ENCODE peak calls at places on chromosomes 2 and 18, in ten cellular contexts. L is fibroblast of the aortic adventitia, C is fibroblast of lung, J is psoas muscle, A is fibroblast of mammary gland, B is LNCaP clone FGC, D is PC-9, T is GM23338, N is heart right ventricle, G is uterus. W is an unnamed sample.

GRCh38 chr2:230140667-230141066 is 71.9 kb upstream of the SLC16A14 start:
- DNase-seq in L (no peak), C (no peak), J (no peak), A (no peak), B (no peak), D (no peak), T (peak; percentile 72), N (no peak), G (no peak), W (no peak)

GRCh38 chr2:175366814-175367213 is 185.3 kb upstream of the ATP5MC3 start:
- DNase-seq in L (peak; percentile 57), C (peak; percentile 24), J (no peak), A (peak; percentile 53), B (peak; percentile 7), D (no peak), T (peak; percentile 75), N (peak; percentile 18), G (no peak), W (no peak)

GRCh38 chr18:58051765-58052460 is 7.9 kb downstream of the NEDD4L start:
- DNase-seq in L (peak; percentile 39), C (peak; percentile 41), J (no peak), A (peak; percentile 21), B (no peak), D (no peak), T (no peak), N (no peak), G (no peak), W (no peak)

GRCh38 chr2:14492920-14493503 is 139.5 kb upstream of the LRATD1 start:
- DNase-seq in L (peak; percentile 79), C (peak; percentile 94), J (no peak), A (peak; percentile 93), B (peak; percentile 75), D (peak; percentile 61), T (peak; percentile 7), N (no peak), G (no peak), W (no peak)

GRCh38 chr18:79629249-79629558 is 50.4 kb upstream of the CTDP1 start:
- DNase-seq in L (no peak), C (no peak), J (no peak), A (no peak), B (no peak), D (no peak), T (no peak), N (no peak), G (no peak), W (peak; percentile 37)

GRCh38 chr2:51165534-51166260 is 133.8 kb upstream of the NRXN1 start:
- DNase-seq in L (no peak), C (no peak), J (no peak), A (no peak), B (no peak), D (no peak), T (no peak), N (no peak), G (no peak), W (no peak)

GRCh38 chr2:74877781-74878433 is 44.0 kb downstream of the HK2 start:
- DNase-seq in L (no peak), C (no peak), J (no peak), A (no peak), B (no peak), D (no peak), T (no peak), N (no peak), G (no peak), W (no peak)

GRCh38 chr18:31546476-31546875 is 45.2 kb upstream of the TTR start:
- DNase-seq in L (no peak), C (peak; percentile 59), J (no peak), A (no peak), B (no peak), D (no peak), T (no peak), N (no peak), G (no peak), W (no peak)

GRCh38 chr2:29627366-29627765 is 294.0 kb downstream of the ALK start:
- DNase-seq in L (peak; percentile 49), C (peak; percentile 91), J (no peak), A (peak; percentile 82), B (no peak), D (no peak), T (peak; percentile 33), N (no peak), G (no peak), W (no peak)

GRCh38 chr18:11666176-11666575 is 22.9 kb upstream of the GNAL start:
- DNase-seq in L (no peak), C (no peak), J (no peak), A (no peak), B (no peak), D (no peak), T (no peak), N (no peak), G (no peak), W (no peak)

GRCh38 chr2:237486819-237487448 is at the start of gene MLPH:
- DNase-seq in L (no peak), C (peak; percentile 70), J (peak; percentile 32), A (peak; percentile 57), B (no peak), D (peak; percentile 75), T (peak; percentile 67), N (no peak), G (peak; percentile 63), W (peak; percentile 68)

GRCh38 chr2:45892236-45892701 is 240.8 kb downstream of the PRKCE start:
- DNase-seq in L (no peak), C (peak; percentile 34), J (no peak), A (no peak), B (no peak), D (no peak), T (no peak), N (no peak), G (no peak), W (no peak)

GRCh38 chr18:3388323-3388722 is 61.6 kb upstream of the TGIF1 start:
- DNase-seq in L (no peak), C (no peak), J (no peak), A (no peak), B (no peak), D (no peak), T (no peak), N (no peak), G (no peak), W (no peak)

GRCh38 chr18:57666818-57667497 is 45.3 kb upstream of the NARS1 start:
- DNase-seq in L (peak; percentile 70), C (peak; percentile 19), J (no peak), A (peak; percentile 90), B (no peak), D (no peak), T (no peak), N (no peak), G (no peak), W (no peak)

GRCh38 chr2:43539991-43540860 is 55.6 kb downstream of the THADA start:
- DNase-seq in L (peak; percentile 97), C (peak; percentile 85), J (peak; percentile 66), A (peak; percentile 100), B (no peak), D (peak; percentile 48), T (no peak), N (peak; percentile 44), G (peak; percentile 72), W (no peak)

GRCh38 chr2:149259136-149259535 is 71.3 kb upstream of the LYPD6 start:
- DNase-seq in L (no peak), C (no peak), J (no peak), A (no peak), B (no peak), D (no peak), T (no peak), N (no peak), G (no peak), W (no peak)

GRCh38 chr2:106085441-106085911 is 108.6 kb downstream of the UXS1 start:
- DNase-seq in L (peak; percentile 57), C (peak; percentile 21), J (no peak), A (peak; percentile 57), B (peak; percentile 22), D (no peak), T (peak; percentile 69), N (peak; percentile 61), G (no peak), W (no peak)

GRCh38 chr18:50839996-50840395 is 20.2 kb upstream of the MRO start:
- DNase-seq in L (no peak), C (no peak), J (no peak), A (no peak), B (no peak), D (no peak), T (no peak), N (no peak), G (no peak), W (no peak)

GRCh38 chr2:224155371-224155770 is 116.3 kb upstream of the SERPINE2 start:
- DNase-seq in L (no peak), C (no peak), J (no peak), A (no peak), B (no peak), D (no peak), T (no peak), N (no peak), G (no peak), W (no peak)

GRCh38 chr2:153477096-153477555 is 1.4 kb downstream of the RPRM start:
- DNase-seq in L (no peak), C (no peak), J (peak; percentile 21), A (no peak), B (no peak), D (no peak), T (peak; percentile 39), N (no peak), G (peak; percentile 25), W (no peak)
- H3K4me3 ChIP-seq in L (no peak overlapping the region), C (no peak overlapping the region), J (peak overlapping the region; percentile 66), A (no peak overlapping the region), B (no peak overlapping the region), D (no peak overlapping the region), T (peak overlapping the region; percentile 71), N (no peak overlapping the region), G (peak overlapping the region; percentile 49), W (peak overlapping the region; percentile 54)

GRCh38 chr18:28439870-28440269 is 262.9 kb upstream of the CDH2 start:
- DNase-seq in L (no peak), C (peak; percentile 47), J (no peak), A (peak; percentile 7), B (no peak), D (no peak), T (peak; percentile 12), N (no peak), G (no peak), W (no peak)
- TF ChIP-seq CTCF in L (no peak), C (no peak), J (no peak), A (no peak), B (peak; percentile 17), D (no peak), T (peak; percentile 26), N (no peak), G (no peak), W (no peak)

GRCh38 chr2:11748018-11748860 is 1.8 kb downstream of the LPIN1 start:
- DNase-seq in L (no peak), C (no peak), J (no peak), A (no peak), B (no peak), D (no peak), T (no peak), N (no peak), G (no peak), W (no peak)
- H3K4me3 ChIP-seq in L (peak overlapping the region; percentile 93), C (peak overlapping the region; percentile 88), J (peak overlapping the region; percentile 90), A (peak overlapping the region; percentile 92), B (peak overlapping the region; percentile 78), D (peak overlapping the region; percentile 62), T (peak overlapping the region; percentile 56), N (peak overlapping the region; percentile 91), G (peak overlapping the region; percentile 78), W (peak overlapping the region; percentile 83)

DNA sequence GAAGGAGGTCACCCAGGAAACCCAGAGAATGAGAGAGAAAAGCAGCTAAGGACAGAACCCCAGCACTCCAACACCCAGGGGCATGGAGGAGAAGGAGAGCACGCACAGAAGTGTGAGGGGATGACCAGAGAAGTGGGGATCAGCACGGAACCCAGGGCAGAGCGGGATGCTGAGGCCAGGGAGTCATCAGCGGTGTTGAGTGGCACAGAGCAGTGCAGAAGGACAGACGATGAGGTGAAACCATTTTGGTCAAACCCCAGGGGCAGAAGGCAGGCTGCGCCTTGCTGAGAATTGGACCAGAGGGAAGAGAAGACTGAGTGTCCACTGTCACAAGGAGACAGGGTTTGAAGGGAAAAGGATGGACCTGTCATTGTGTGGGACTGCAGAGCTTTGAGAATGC is 23.4 kb upstream of the ASB18 start:
- DNase-seq in L (no peak), C (no peak), J (no peak), A (no peak), B (no peak), D (no peak), T (no peak), N (no peak), G (no peak), W (no peak)
- TF ChIP-seq CTCF in L (no peak), C (no peak), J (no peak), A (no peak), B (no peak), D (no peak), T (no peak), N (no peak), G (no peak), W (no peak)